ENCODE peak calls at places on chromosomes 1 and 21, in five cellular contexts. X is esophagus muscularis mucosa, W is transverse colon, A is adrenal gland, B is heart left ventricle. L is an unnamed sample.

GRCh38 chr21:37367758-37368535 is 1.4 kb downstream of the DYRK1A start:
- DNase-seq in X (no peak), W (peak), A (peak), B (peak), L (peak)

GRCh38 chr21:36104306-36105300 is 30.3 kb upstream of the CBR3 start:
- DNase-seq in X (no peak), W (peak), A (no peak), B (peak), L (peak)

GRCh38 chr1:238652346-238652968 is 733.9 kb upstream of the CHRM3 start:
- DNase-seq in X (no peak), W (no peak), A (no peak), B (no peak), L (no peak)

GRCh38 chr21:35335951-35336446 is 286.9 kb upstream of the RUNX1 start:
- DNase-seq in X (peak), W (no peak), A (no peak), B (no peak), L (no peak)

GRCh38 chr21:45950740-45951515 is 30.6 kb upstream of the COL6A1 start:
- DNase-seq in X (no peak), W (peak), A (no peak), B (no peak), L (no peak)

GRCh38 chr1:226884966-226885820 is 14.8 kb downstream of the PSEN2 start:
- DNase-seq in X (no peak), W (no peak), A (no peak), B (no peak), L (no peak)

GRCh38 chr1:204108312-204109141 is 35.6 kb downstream of the SOX13 start:
- DNase-seq in X (no peak), W (no peak), A (no peak), B (peak), L (no peak)

GRCh38 chr1:184199797-184200170 is 148.3 kb downstream of the TSEN15 start:
- DNase-seq in X (no peak), W (no peak), A (no peak), B (no peak), L (no peak)

GRCh38 chr1:43987159-43988022 is 4.0 kb upstream of the CCDC24 start:
- DNase-seq in X (no peak), W (no peak), A (no peak), B (no peak), L (no peak)

GRCh38 chr1:111836111-111836510 is 80.4 kb downstream of the DDX20 start:
- DNase-seq in X (no peak), W (no peak), A (no peak), B (no peak), L (no peak)

GRCh38 chr1:39564941-39565340 is 11.6 kb downstream of the PABPC4 start:
- DNase-seq in X (no peak), W (no peak), A (no peak), B (no peak), L (no peak)

GRCh38 chr1:171480035-171480434 is 5.3 kb upstream of the PRRC2C start:
- DNase-seq in X (no peak), W (no peak), A (no peak), B (no peak), L (no peak)

GRCh38 chr1:228366851-228367741 is 39.5 kb downstream of the TRIM11 start:
- DNase-seq in X (no peak), W (no peak), A (peak), B (peak), L (no peak)

GRCh38 chr1:19163261-19163660 is 46.8 kb downstream of the UBR4 start:
- DNase-seq in X (no peak), W (no peak), A (peak), B (no peak), L (no peak)

GRCh38 chr1:153932071-153932592 is 9.4 kb upstream of the GATAD2B start:
- DNase-seq in X (no peak), W (no peak), A (no peak), B (no peak), L (no peak)

GRCh38 chr1:110084226-110085078 is 14.0 kb upstream of the ALX3 start:
- DNase-seq in X (no peak), W (peak), A (peak), B (no peak), L (peak)

GRCh38 chr1:147626739-147627138 is 43.6 kb downstream of the ACP6 start:
- DNase-seq in X (no peak), W (no peak), A (no peak), B (no peak), L (no peak)

GRCh38 chr1:63693956-63694607 is 79.7 kb upstream of the ROR1 start:
- DNase-seq in X (no peak), W (no peak), A (no peak), B (no peak), L (no peak)

GRCh38 chr1:15402809-15403450 is 6.8 kb upstream of the EFHD2 start:
- DNase-seq in X (no peak), W (no peak), A (no peak), B (no peak), L (no peak)

GRCh38 chr1:26584022-26584485 is 54.5 kb downstream of the RPS6KA1 start:
- DNase-seq in X (no peak), W (no peak), A (no peak), B (no peak), L (peak)

GRCh38 chr1:237901284-237901870 is 10.7 kb upstream of the ZP4 start:
- DNase-seq in X (peak), W (no peak), A (peak), B (no peak), L (peak)

GRCh38 chr1:94607398-94607797 is 65.8 kb upstream of the F3 start:
- DNase-seq in X (no peak), W (no peak), A (no peak), B (no peak), L (no peak)

GRCh38 chr1:115430717-115431116 is 92.7 kb upstream of the NGF start:
- DNase-seq in X (peak), W (no peak), A (peak), B (no peak), L (no peak)

DNA sequence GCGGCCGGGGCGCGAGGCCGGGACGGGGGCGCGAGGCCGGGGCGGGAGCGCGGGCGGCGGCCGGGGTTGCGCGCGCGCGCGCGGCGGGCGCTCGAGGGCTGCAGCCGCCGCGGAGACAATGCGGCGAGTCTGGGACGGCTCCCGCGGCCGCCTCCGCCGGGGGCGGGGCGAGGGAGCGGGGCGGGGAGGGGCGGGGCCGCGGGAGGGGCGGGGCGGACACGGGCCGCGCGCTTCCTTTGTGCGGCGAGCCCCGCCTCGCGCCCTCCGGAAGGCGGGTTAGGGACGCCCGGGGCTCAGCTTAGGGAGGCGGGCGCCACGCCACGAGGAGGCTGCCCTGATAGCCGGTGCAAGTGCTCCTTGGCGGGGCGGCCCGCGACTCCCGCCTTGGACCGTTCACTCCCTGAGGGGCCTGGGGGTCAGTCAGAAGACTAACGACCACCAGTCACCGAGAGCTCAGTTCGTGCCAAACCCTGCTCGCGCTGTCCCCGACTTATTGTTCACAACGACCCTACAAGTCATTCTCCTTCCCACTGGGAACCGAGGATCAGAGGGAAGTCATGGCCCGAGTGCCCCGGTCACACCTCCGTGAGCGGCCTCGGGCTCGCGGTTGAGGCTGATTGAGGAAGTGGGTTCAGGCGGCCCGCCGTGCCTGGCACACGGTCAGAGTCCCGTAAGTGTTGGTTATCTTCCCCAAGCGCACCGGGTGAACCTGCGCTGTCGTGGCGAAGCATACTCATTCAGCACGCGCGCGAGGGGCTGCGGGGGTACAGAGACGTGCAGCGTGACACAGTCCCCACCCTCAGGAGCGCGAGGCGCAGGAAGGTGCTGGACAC is 29.1 kb upstream of the A3GALT2 start:
- DNase-seq in X (peak), W (peak), A (peak), B (peak), L (peak)
- TF ChIP-seq POLR2A in X (peak), W (peak), A (no peak), B (no peak), L (peak)

DNA sequence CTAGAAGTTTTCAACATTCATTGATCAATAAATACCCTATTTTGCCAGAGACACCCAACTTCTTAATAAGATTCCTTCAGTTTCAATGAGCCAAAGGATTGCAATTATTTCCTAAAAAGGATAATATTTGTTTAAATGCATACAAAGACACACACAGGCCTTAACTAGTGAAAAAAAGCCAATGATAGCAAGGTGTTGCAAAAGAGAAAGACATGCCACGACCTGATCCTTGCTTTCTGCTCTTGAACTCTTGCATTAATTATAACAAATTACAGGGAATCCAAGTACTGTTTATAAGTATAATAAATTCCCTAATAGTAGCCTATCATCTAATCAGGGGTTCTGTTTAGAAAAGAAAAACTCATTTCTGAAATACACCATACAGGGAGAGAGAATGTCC is 131.1 kb downstream of the PTPN14 start:
- DNase-seq in X (no peak), W (no peak), A (no peak), B (no peak), L (peak)
- TF ChIP-seq POLR2A in X (no peak), W (no peak), A (no peak), B (no peak), L (no peak)

DNA sequence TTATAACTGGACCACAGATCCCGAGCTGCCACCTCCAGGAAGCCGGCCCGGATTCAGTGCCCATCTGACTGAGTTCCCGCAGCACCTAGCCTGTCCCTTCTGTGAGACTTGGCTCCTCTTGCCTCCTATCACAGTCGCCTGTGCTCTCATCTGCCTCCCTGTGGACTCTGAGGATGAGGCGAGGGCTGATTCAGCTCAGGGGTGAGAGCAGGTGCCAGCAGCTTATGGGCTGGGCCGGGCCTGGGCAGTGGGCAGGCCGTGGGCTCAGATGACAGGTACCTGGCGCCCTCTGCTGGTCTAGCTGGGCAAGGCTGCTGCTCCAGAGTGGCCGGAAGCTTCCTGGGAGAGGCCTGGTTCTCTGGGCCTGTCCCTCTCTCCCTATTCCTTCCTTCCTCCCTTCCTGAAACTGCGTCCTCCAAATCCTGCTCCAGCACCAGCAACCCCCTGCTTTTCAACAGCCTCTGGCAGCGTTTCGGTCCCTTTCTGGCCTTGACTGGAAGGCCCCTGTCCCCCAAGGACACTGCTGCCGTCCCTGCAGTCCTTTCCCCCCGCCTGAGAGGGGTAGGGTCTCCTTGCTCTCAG is 17.3 kb upstream of the PCSK9 start:
- DNase-seq in X (no peak), W (peak), A (peak), B (peak), L (peak)
- TF ChIP-seq POLR2A in X (no peak), W (no peak), A (no peak), B (no peak), L (no peak)

GRCh38 chr21:16181024-16181423 is 451.2 kb downstream of the USP25 start:
- DNase-seq in X (no peak), W (no peak), A (peak), B (no peak), L (no peak)
- TF ChIP-seq POLR2A in X (no peak), W (no peak), A (no peak), B (no peak), L (no peak)

DNA sequence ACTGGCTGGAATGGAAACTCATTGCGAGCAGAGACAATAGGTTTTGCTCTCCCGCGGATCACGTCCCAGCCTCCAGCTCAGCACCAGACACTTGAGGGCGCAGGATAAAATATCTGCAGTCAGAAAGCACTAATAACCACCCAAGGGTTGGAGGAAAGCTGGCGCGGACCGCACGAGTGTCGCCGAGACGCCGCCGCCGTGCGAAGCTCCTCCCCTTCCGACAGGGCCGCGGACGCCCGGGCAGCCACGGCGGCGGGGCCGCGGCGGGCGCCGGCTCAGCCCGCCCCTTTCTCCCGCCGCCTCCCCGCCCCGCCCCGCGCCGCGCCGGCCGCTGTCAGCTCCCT is at the start of gene CMPK1:
- DNase-seq in X (peak), W (peak), A (peak), B (peak), L (peak)
- TF ChIP-seq POLR2A in X (no peak), W (peak), A (no peak), B (no peak), L (peak)

GRCh38 chr1:212261361-212261929 is 23.8 kb upstream of the PPP2R5A start:
- DNase-seq in X (no peak), W (no peak), A (no peak), B (no peak), L (peak)
- TF ChIP-seq POLR2A in X (no peak), W (no peak), A (no peak), B (no peak), L (no peak)

GRCh38 chr21:42992943-42993712 is 18.8 kb downstream of the PKNOX1 start:
- DNase-seq in X (no peak), W (no peak), A (no peak), B (no peak), L (no peak)

GRCh38 chr21:42988234-42988965 is 14.0 kb downstream of the PKNOX1 start:
- DNase-seq in X (no peak), W (no peak), A (no peak), B (no peak), L (no peak)

GRCh38 chr21:42997053-42997452 is 22.7 kb downstream of the PKNOX1 start:
- DNase-seq in X (no peak), W (peak), A (peak), B (no peak), L (no peak)

GRCh38 chr21:42990251-42990650 is 15.9 kb downstream of the PKNOX1 start:
- DNase-seq in X (no peak), W (no peak), A (no peak), B (no peak), L (peak)

GRCh38 chr21:42991992-42992740 is 17.8 kb downstream of the PKNOX1 start:
- DNase-seq in X (peak), W (peak), A (no peak), B (no peak), L (no peak)
- TF ChIP-seq POLR2A in X (no peak), W (no peak), A (no peak), B (no peak), L (no peak)

DNA sequence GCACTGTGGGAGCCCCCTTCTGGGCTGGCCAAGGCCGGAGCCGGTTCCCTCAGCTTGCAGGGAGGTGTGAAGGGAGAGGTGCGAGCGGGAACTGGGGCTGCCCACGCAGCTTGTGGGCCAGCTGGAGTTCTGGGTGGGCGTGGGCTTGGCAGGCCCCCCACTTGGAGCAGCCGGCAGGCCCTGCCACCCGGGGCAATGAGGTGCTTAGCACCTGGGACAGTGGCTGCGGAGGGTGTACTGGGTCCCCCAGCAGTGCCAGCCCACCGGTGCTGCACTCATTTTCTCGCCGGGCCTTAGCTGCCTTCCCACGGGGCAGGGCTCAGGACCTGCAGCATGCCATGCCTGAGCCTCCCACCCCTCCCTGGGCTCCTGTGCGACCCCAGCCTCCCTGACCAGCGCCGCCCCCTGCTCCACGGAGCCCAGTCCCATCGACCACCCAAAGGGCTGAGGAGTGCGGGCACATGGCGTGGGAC is 11.6 kb downstream of the SCYL3 start:
- DNase-seq in X (no peak), W (no peak), A (no peak), B (no peak), L (no peak)
- TF ChIP-seq POLR2A in X (no peak), W (no peak), A (no peak), B (no peak), L (no peak)

GRCh38 chr1:175919001-175919400 is 175.6 kb upstream of the TNR start:
- DNase-seq in X (no peak), W (no peak), A (no peak), B (no peak), L (no peak)

GRCh38 chr1:175918364-175918801 is 175.0 kb upstream of the TNR start:
- DNase-seq in X (no peak), W (no peak), A (no peak), B (no peak), L (no peak)

GRCh38 chr1:175922254-175922881 is 179.0 kb upstream of the TNR start:
- DNase-seq in X (no peak), W (no peak), A (no peak), B (no peak), L (no peak)

DNA sequence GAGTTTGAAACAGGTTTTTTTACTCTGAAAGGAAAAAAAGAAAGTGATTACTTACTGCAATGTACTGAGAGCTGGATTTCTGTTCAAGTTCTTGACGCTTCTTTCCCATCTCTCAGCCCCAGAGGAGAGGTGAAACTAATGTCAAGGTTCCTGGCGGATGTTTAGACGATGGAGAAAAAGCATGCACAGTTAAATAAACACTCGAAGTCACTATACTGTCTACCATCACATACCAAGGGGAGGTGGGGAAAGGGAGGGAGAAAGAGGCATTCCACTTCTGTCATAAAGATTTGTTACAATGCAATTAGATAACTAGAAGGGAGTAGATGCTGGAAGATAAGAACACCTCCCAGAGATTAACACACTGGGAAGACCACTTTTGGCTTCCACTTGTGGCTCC is 177.0 kb upstream of the TNR start:
- DNase-seq in X (no peak), W (no peak), A (no peak), B (no peak), L (no peak)
- TF ChIP-seq POLR2A in X (no peak), W (no peak), A (no peak), B (no peak), L (no peak)